ENCODE peak calls at places on chromosomes 5 and 9, in six cellular contexts. One of them, this sample, is unnamed.

GRCh38 chr9:120350596-120350995 is 229.4 kb downstream of the CDK5RAP2 start:
- DNase-seq in A549: no peak
- DNase-seq in IMR-90: no peak
- DNase-seq in HepG2: no peak
- DNase-seq in GM12878: no peak
- DNase-seq in K562: no peak
- DNase-seq in this sample: no peak

GRCh38 chr5:62477801-62478200 is 65.2 kb downstream of the IPO11 start:
- DNase-seq in A549: no peak
- DNase-seq in IMR-90: peak; percentile 83
- DNase-seq in HepG2: no peak
- DNase-seq in GM12878: no peak
- DNase-seq in K562: no peak
- DNase-seq in this sample: no peak

GRCh38 chr9:115923903-115924668 is 229.5 kb upstream of the PAPPA start:
- DNase-seq in A549: peak; percentile 67
- DNase-seq in IMR-90: peak; percentile 99
- DNase-seq in HepG2: peak; percentile 23
- DNase-seq in GM12878: no peak
- DNase-seq in K562: no peak
- DNase-seq in this sample: no peak

GRCh38 chr5:128274441-128274840 is 190.9 kb downstream of the SLC12A2 start:
- DNase-seq in A549: no peak
- DNase-seq in IMR-90: no peak
- DNase-seq in HepG2: no peak
- DNase-seq in GM12878: no peak
- DNase-seq in K562: no peak
- DNase-seq in this sample: no peak

GRCh38 chr9:33765411-33765810 is 29.9 kb upstream of the PRSS3 start:
- DNase-seq in A549: no peak
- DNase-seq in IMR-90: peak; percentile 70
- DNase-seq in HepG2: no peak
- DNase-seq in GM12878: no peak
- DNase-seq in K562: no peak
- DNase-seq in this sample: no peak

GRCh38 chr5:174457141-174457678 is 267.2 kb upstream of the MSX2 start:
- DNase-seq in A549: no peak
- DNase-seq in IMR-90: no peak
- DNase-seq in HepG2: no peak
- DNase-seq in GM12878: no peak
- DNase-seq in K562: no peak
- DNase-seq in this sample: no peak

GRCh38 chr5:9716838-9717281 is 86.7 kb upstream of the TAS2R1 start:
- DNase-seq in A549: no peak
- DNase-seq in IMR-90: peak; percentile 96
- DNase-seq in HepG2: no peak
- DNase-seq in GM12878: peak; percentile 7
- DNase-seq in K562: no peak
- DNase-seq in this sample: no peak

GRCh38 chr5:150511641-150512367 is 3.9 kb downstream of the NDST1 start:
- DNase-seq in A549: peak; percentile 58
- DNase-seq in IMR-90: peak; percentile 80
- DNase-seq in HepG2: no peak
- DNase-seq in GM12878: no peak
- DNase-seq in K562: peak; percentile 82
- DNase-seq in this sample: no peak

GRCh38 chr5:133612021-133612860 is at the start of gene FSTL4:
- DNase-seq in A549: peak; percentile 46
- DNase-seq in IMR-90: no peak
- DNase-seq in HepG2: no peak
- DNase-seq in GM12878: no peak
- DNase-seq in K562: no peak
- DNase-seq in this sample: peak; percentile 55

GRCh38 chr5:148931453-148932057 is 105.1 kb downstream of the ADRB2 start:
- DNase-seq in A549: no peak
- DNase-seq in IMR-90: no peak
- DNase-seq in HepG2: no peak
- DNase-seq in GM12878: no peak
- DNase-seq in K562: no peak
- DNase-seq in this sample: no peak

GRCh38 chr5:25095261-25095660 is 450.5 kb upstream of the CDH10 start:
- DNase-seq in A549: no peak
- DNase-seq in IMR-90: no peak
- DNase-seq in HepG2: no peak
- DNase-seq in GM12878: no peak
- DNase-seq in K562: no peak
- DNase-seq in this sample: no peak

GRCh38 chr5:18010053-18010452 is 375.8 kb downstream of the TAF11L14 start:
- DNase-seq in A549: peak; percentile 13
- DNase-seq in IMR-90: no peak
- DNase-seq in HepG2: no peak
- DNase-seq in GM12878: no peak
- DNase-seq in K562: no peak
- DNase-seq in this sample: peak; percentile 8

GRCh38 chr9:9556865-9557803 is 1055.7 kb downstream of the PTPRD start:
- DNase-seq in A549: no peak
- DNase-seq in IMR-90: no peak
- DNase-seq in HepG2: no peak
- DNase-seq in GM12878: no peak
- DNase-seq in K562: no peak
- DNase-seq in this sample: no peak

GRCh38 chr9:123997665-123998277 is 13.8 kb upstream of the LHX2 start:
- DNase-seq in A549: no peak
- DNase-seq in IMR-90: peak; percentile 19
- DNase-seq in HepG2: no peak
- DNase-seq in GM12878: peak; percentile 81
- DNase-seq in K562: no peak
- DNase-seq in this sample: no peak

GRCh38 chr5:141986072-141986471 is 17.2 kb downstream of the RNF14 start:
- DNase-seq in A549: no peak
- DNase-seq in IMR-90: no peak
- DNase-seq in HepG2: peak; percentile 5
- DNase-seq in GM12878: no peak
- DNase-seq in K562: no peak
- DNase-seq in this sample: no peak

GRCh38 chr9:106717686-106718085 is 145.3 kb upstream of the ZNF462 start:
- DNase-seq in A549: no peak
- DNase-seq in IMR-90: peak; percentile 80
- DNase-seq in HepG2: no peak
- DNase-seq in GM12878: no peak
- DNase-seq in K562: no peak
- DNase-seq in this sample: no peak

GRCh38 chr9:129235931-129236331 is 57.9 kb upstream of the IER5L start:
- DNase-seq in A549: no peak
- DNase-seq in IMR-90: no peak
- DNase-seq in HepG2: no peak
- DNase-seq in GM12878: no peak
- DNase-seq in K562: no peak
- DNase-seq in this sample: no peak

GRCh38 chr5:66442951-66443445 is 153.2 kb upstream of the MAST4 start:
- DNase-seq in A549: no peak
- DNase-seq in IMR-90: no peak
- DNase-seq in HepG2: no peak
- DNase-seq in GM12878: no peak
- DNase-seq in K562: no peak
- DNase-seq in this sample: no peak

GRCh38 chr9:82188817-82189216 is 200.2 kb downstream of the SPATA31D1 start:
- DNase-seq in A549: no peak
- DNase-seq in IMR-90: no peak
- DNase-seq in HepG2: no peak
- DNase-seq in GM12878: no peak
- DNase-seq in K562: no peak
- DNase-seq in this sample: no peak

GRCh38 chr5:134600600-134600999 is 32.0 kb downstream of the SAR1B start:
- DNase-seq in A549: no peak
- DNase-seq in IMR-90: peak; percentile 86
- DNase-seq in HepG2: no peak
- DNase-seq in GM12878: no peak
- DNase-seq in K562: no peak
- DNase-seq in this sample: no peak

GRCh38 chr5:135204151-135204600 is 170.1 kb upstream of the PITX1 start:
- DNase-seq in A549: no peak
- DNase-seq in IMR-90: peak; percentile 53
- DNase-seq in HepG2: peak; percentile 38
- DNase-seq in GM12878: no peak
- DNase-seq in K562: peak; percentile 38
- DNase-seq in this sample: no peak

DNA sequence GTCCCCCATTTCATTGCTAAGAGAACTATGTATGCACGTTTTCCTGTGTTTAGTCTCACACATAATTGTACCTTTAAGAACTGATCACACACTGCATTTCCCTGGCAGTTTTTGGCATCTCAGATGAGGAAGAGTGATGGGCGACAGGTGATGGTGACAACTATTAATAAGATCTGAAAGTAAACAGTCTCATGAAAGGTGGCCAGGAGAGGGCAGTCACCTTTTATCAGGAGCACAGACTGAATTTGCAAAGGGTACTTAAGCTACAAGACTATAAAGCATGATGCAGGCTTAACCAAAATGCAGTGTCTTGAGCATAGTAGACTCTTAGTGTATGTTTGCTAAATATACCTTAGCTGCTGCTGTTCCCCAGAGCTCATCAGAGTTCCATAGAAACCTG is 91.5 kb downstream of the GHR start:
- DNase-seq in A549: no peak
- DNase-seq in IMR-90: no peak
- DNase-seq in HepG2: peak; percentile 3
- DNase-seq in GM12878: no peak
- DNase-seq in K562: no peak
- DNase-seq in this sample: no peak
- TF ChIP-seq BHLHE40 in A549: no peak
- TF ChIP-seq BHLHE40 in IMR-90: no peak
- TF ChIP-seq BHLHE40 in HepG2: no peak
- TF ChIP-seq BHLHE40 in GM12878: no peak
- TF ChIP-seq BHLHE40 in K562: no peak
- TF ChIP-seq BHLHE40 in this sample: no peak

DNA sequence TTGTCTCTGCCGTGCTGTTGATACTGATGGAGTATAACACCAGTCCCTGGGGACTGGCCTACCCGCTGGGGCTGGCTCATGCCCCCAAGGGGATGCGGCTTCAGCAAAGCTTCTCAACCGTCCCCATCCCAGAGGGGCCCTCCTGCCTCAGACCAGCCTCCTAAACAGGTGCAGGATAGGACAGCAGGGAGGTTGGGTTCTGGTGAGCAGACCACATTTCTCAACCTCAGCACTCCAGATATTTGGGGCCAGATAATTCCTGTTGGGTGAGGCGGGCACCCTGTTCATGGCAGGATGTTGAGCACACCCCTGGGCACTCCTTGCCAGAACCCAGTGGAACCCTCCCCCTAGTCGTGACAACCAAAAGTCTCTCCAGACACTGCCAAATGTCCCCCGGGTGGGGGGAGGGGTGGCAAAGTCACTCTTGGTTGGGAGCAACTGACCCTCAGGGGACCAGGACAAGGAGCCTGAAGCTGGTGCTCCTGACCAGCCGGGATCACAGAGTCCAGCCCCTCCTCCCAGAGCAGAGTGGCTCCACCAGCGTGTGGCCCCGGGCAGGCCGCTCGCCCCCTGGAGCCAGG is 107.8 kb downstream of the ZNF354C start:
- DNase-seq in A549: no peak
- DNase-seq in IMR-90: no peak
- DNase-seq in HepG2: no peak
- DNase-seq in GM12878: no peak
- DNase-seq in K562: no peak
- DNase-seq in this sample: no peak
- TF ChIP-seq BHLHE40 in A549: no peak
- TF ChIP-seq BHLHE40 in IMR-90: no peak
- TF ChIP-seq BHLHE40 in HepG2: no peak
- TF ChIP-seq BHLHE40 in GM12878: no peak
- TF ChIP-seq BHLHE40 in K562: no peak
- TF ChIP-seq BHLHE40 in this sample: no peak

DNA sequence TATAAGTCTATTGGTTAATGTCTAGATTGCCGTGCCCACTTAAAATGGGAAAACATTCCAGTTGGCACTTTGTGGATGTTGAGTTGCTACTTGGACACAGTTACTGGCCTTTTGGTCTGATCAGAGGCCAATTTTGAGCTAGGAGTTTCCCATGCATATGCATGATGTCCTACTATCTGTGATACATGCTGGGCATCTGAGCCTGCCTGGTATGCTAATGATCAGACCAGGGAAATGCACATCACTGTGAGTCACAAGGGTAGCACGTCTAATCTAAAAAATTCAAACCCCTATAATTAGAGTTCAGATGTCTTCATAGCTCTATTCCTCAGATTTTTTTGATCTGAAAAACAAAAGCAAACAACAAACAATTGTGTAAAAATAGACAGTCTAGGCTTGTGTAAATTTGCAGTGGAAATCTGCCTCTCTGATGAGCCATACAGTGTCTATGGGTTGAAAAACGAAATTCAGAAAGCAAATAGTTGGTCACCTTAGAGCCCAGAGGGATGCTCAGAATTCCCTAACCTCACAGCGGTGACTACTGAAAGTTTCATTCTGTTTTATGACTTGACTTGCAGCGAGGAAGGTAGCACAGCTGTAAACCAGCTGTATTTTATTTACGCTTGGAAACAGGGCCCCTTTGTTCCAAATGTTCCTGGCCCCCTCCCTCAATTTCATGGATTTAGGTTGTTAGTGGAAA is 37.3 kb downstream of the PALM2AKAP2 start:
- DNase-seq in A549: no peak
- DNase-seq in IMR-90: peak; percentile 83
- DNase-seq in HepG2: no peak
- DNase-seq in GM12878: no peak
- DNase-seq in K562: no peak
- DNase-seq in this sample: no peak
- TF ChIP-seq BHLHE40 in A549: no peak
- TF ChIP-seq BHLHE40 in IMR-90: no peak
- TF ChIP-seq BHLHE40 in HepG2: no peak
- TF ChIP-seq BHLHE40 in GM12878: no peak
- TF ChIP-seq BHLHE40 in K562: no peak
- TF ChIP-seq BHLHE40 in this sample: no peak

GRCh38 chr9:114121445-114122151 is 22.5 kb upstream of the KIF12 start:
- DNase-seq in A549: no peak
- DNase-seq in IMR-90: no peak
- DNase-seq in HepG2: no peak
- DNase-seq in GM12878: no peak
- DNase-seq in K562: no peak
- DNase-seq in this sample: no peak
- TF ChIP-seq BHLHE40 in A549: no peak
- TF ChIP-seq BHLHE40 in IMR-90: no peak
- TF ChIP-seq BHLHE40 in HepG2: no peak
- TF ChIP-seq BHLHE40 in GM12878: no peak
- TF ChIP-seq BHLHE40 in K562: no peak
- TF ChIP-seq BHLHE40 in this sample: no peak

This sample was measured in HEK293T.